ENCODE peak calls at places on chromosomes 4 and X, in five cellular contexts. W is foreskin fibroblast, C is AG04449, B is neural crest cell, G is AG10803. E is an unnamed sample.

GRCh38 chrX:3345281-3346081 is 971 bp downstream of the MXRA5 start:
- DNase-seq in G (peak; percentile 76), B (peak; percentile 24), W (no peak), C (no peak), E (no peak)

GRCh38 chr4:78543424-78544238 is 7.9 kb upstream of the ANXA3 start:
- DNase-seq in B (no peak), C (no peak), W (no peak), G (no peak), E (no peak)

GRCh38 chr4:61555789-61556188 is 355.7 kb downstream of the ADGRL3 start:
- DNase-seq in B (no peak), C (no peak), W (no peak), G (no peak), E (no peak)

GRCh38 chrX:122046226-122046625 is 998.8 kb downstream of the GLUD2 start:
- DNase-seq in B (no peak), G (no peak), C (no peak), W (no peak), E (no peak)

GRCh38 chr4:74387790-74388189 is 22.8 kb downstream of the EREG start:
- DNase-seq in W (no peak), G (no peak), C (no peak), B (no peak), E (no peak)

GRCh38 chrX:50100188-50100587 is 100.6 kb downstream of the AKAP4 start:
- DNase-seq in W (no peak), B (no peak), C (no peak), G (no peak), E (no peak)

GRCh38 chr4:3123201-3123671 is 48.8 kb downstream of the HTT start:
- DNase-seq in G (peak; percentile 58), C (no peak), B (no peak), W (peak; percentile 72), E (no peak)

GRCh38 chr4:23945521-23946017 is 55.7 kb upstream of the PPARGC1A start:
- DNase-seq in B (no peak), W (peak; percentile 86), C (no peak), G (peak; percentile 66), E (no peak)

GRCh38 chr4:133385161-133385954 is 236.3 kb downstream of the PCDH10 start:
- DNase-seq in G (no peak), W (no peak), B (no peak), C (no peak), E (no peak)

GRCh38 chrX:109672239-109672638 is 47.3 kb upstream of the KCNE5 start:
- DNase-seq in C (no peak), W (no peak), B (no peak), G (no peak), E (no peak)

GRCh38 chrX:86047174-86047991 is at the start of gene CHM:
- DNase-seq in C (peak; percentile 26), W (peak; percentile 60), G (peak; percentile 72), B (peak; percentile 62), E (peak; percentile 37)

GRCh38 chr4:54063737-54064316 is 578 bp downstream of the CHIC2 start:
- DNase-seq in G (peak; percentile 29), W (no peak), C (no peak), B (peak; percentile 26), E (no peak)

GRCh38 chr4:113446019-113446418 is 315.5 kb downstream of the CAMK2D start:
- DNase-seq in G (peak; percentile 75), B (no peak), C (no peak), W (peak; percentile 74), E (peak; percentile 27)

GRCh38 chr4:6225469-6225868 is 25.1 kb upstream of the JAKMIP1 start:
- DNase-seq in B (peak; percentile 46), G (no peak), W (no peak), C (no peak), E (no peak)

GRCh38 chrX:13955975-13956374 is 73.7 kb downstream of the GEMIN8 start:
- DNase-seq in W (no peak), B (no peak), G (no peak), C (no peak), E (no peak)

GRCh38 chr4:113978561-113979156 is 788 bp downstream of the ARSJ start:
- DNase-seq in W (no peak), G (no peak), C (no peak), B (no peak), E (no peak)

GRCh38 chrX:109347618-109348017 is 134.3 kb downstream of the GUCY2F start:
- DNase-seq in C (peak; percentile 72), B (no peak), G (peak; percentile 85), W (peak; percentile 35), E (peak; percentile 30)

GRCh38 chr4:11010624-11011023 is 326.1 kb upstream of the CLNK start:
- DNase-seq in W (no peak), G (no peak), B (no peak), C (no peak), E (no peak)

GRCh38 chr4:176377705-176378302 is 58.0 kb downstream of the SPCS3 start:
- DNase-seq in B (no peak), G (peak; percentile 25), C (no peak), W (no peak), E (no peak)

GRCh38 chr4:105022811-105023667 is 123.6 kb upstream of the TET2 start:
- DNase-seq in B (no peak), W (no peak), G (no peak), C (no peak), E (no peak)

GRCh38 chrX:118350221-118350620 is 4.3 kb downstream of the WDR44 start:
- DNase-seq in C (no peak), B (no peak), W (no peak), G (peak; percentile 24), E (no peak)

GRCh38 chr4:102143433-102143832 is 201.8 kb downstream of the SLC39A8 start:
- DNase-seq in C (no peak), G (no peak), W (no peak), B (no peak), E (no peak)

GRCh38 chr4:138118270-138118669 is 123.9 kb downstream of the SLC7A11 start:
- DNase-seq in G (no peak), C (no peak), W (no peak), B (no peak), E (no peak)

GRCh38 chrX:48474127-48474526 is 1.9 kb upstream of the FTSJ1 start:
- DNase-seq in W (no peak), B (no peak), G (no peak), C (no peak), E (no peak)
- TF ChIP-seq CTCF in W (peak; percentile 11), B (peak; percentile 37), G (peak; percentile 33), C (peak; percentile 37), E (peak; percentile 23)

DNA sequence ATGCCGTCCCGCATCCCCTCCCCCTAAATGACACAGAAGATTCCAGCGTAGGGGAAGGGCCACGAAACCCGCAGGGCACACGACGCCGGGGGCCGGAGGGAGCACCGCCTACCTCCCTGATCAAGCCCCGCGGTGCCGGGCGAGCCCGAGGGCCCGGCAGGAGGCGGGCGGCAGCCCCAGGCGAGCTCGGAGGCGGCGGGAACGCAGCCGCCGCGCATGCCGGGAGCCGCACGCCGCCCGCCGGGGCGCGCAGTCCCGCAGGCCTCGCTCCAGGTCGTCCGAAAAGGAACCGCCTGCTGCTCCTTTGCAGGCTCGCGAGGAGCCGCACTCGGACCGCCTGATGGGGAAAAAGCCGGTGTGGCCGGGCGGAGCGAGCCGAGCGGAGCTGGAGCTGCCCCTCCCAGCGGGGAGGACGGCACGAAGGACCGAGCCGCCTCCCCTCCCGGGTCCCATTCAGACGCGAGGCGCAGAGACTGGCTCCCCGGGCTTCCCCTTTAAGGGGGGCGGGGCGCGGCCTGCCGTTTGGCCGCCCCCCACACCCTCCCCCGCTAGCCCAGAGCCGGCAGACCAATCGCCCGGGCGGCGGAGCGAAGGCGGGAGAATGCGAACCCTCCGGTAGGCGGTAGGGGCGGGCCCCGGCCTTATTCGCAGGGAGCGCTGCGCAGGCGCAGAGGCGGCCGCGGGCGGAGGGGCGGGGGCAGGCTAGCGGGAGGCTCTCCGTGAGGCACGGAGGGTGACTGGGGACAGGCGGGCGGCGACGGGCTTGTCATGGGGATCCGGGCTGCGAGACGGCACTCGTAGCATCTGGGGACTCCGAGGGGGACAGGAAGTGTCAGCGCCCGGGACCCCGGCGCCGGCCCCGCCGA is 561 bp upstream of the ING2 start:
- DNase-seq in B (peak; percentile 98), W (peak; percentile 98), C (peak; percentile 79), G (peak; percentile 97), E (peak; percentile 95)
- TF ChIP-seq CTCF in B (no peak), W (no peak), C (peak; percentile 11), G (peak; percentile 21), E (peak; percentile 29)

GRCh38 chrX:19515615-19516105 is 352 bp upstream of the MAP3K15 start:
- DNase-seq in C (no peak), W (no peak), B (no peak), G (no peak), E (no peak)
- TF ChIP-seq CTCF in C (no peak), W (no peak), B (no peak), G (no peak), E (no peak)

GRCh38 chrX:11272863-11273262 is 20.4 kb upstream of the AMELX start:
- DNase-seq in B (no peak), G (no peak), C (no peak), W (no peak), E (no peak)
- TF ChIP-seq CTCF in B (no peak), G (no peak), C (no peak), W (no peak), E (no peak)

GRCh38 chr4:22356996-22357596 is 158.8 kb downstream of the ADGRA3 start:
- DNase-seq in W (no peak), C (no peak), G (peak; percentile 15), B (no peak), E (peak; percentile 10)
- TF ChIP-seq CTCF in W (peak; percentile 37), C (peak; percentile 36), G (peak; percentile 40), B (peak; percentile 49), E (peak; percentile 47)

DNA sequence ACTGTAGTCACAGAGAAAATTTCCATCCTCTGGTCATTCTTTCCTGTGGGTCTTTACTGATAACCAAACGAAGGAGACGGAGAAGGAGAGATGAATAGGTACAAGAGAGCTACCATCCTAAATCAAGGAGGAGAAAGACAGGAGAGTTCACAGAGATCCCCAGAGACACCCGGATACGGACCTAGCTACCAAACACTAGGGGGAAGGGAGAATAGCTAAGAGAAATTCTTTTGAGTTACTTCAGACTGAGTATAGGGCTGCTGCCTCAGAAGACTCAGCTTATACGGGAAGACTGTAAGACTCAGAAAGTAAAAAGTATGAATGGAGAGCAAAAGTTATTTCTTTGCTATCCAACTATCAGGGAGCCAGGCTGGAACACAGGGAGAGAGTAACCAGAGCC is 572.1 kb downstream of the C4orf33 start:
- DNase-seq in C (no peak), B (no peak), W (no peak), G (no peak), E (no peak)
- TF ChIP-seq CTCF in C (no peak), B (no peak), W (no peak), G (no peak), E (no peak)

DNA sequence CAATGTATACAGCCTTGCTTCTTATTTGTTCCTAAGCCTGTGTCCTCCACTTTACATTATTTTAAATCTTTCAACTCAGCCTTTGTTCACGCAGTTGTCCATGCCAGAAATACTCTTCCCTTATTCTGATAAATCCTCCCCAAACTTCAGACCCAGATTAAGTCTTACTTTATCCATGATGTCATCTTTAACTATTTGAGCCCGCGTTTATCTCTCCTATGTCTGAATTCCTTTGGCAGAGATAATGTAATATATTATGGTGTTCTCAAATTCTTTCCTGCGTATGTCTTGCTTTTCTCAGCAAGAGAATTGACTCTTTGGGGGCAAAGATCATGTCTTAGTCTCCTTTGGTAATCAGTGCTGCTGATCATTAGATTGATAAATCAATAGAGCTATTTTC is 129.6 kb downstream of the LUZP4 start:
- DNase-seq in G (no peak), C (no peak), W (no peak), B (no peak), E (no peak)
- TF ChIP-seq CTCF in G (no peak), C (no peak), W (no peak), B (no peak), E (no peak)

GRCh38 chr4:111806331-111806730 is 338.9 kb upstream of the FAM241A start:
- DNase-seq in B (no peak), W (no peak), G (no peak), C (no peak), E (no peak)
- TF ChIP-seq CTCF in B (peak; percentile 35), W (peak; percentile 17), G (no peak), C (no peak), E (no peak)

GRCh38 chr4:120873554-120873953 is 49.0 kb downstream of the PRDM5 start:
- DNase-seq in G (no peak), W (no peak), C (no peak), B (no peak), E (no peak)
- TF ChIP-seq CTCF in G (peak; percentile 31), W (peak; percentile 9), C (no peak), B (peak; percentile 48), E (no peak)

E was measured in AG09319.